ENCODE peak calls at places on chromosome 5, in eight cellular contexts. N is AG08395; H is activated CD8-positive, alpha-beta memory T cell treated with anti-CD3 and anti-CD28 coated beads for 48 hours; Q is right cardiac atrium; I is upper lobe of right lung; S is effector memory CD8-positive, alpha-beta T cell; W is nucleus accumbens; U is fibroblast of gingiva. X is an unnamed sample.

GRCh38 chr5:150532161-150532560 is 24.2 kb downstream of the NDST1 start:
- DNase-seq in N (no peak), H (no peak), Q (no peak), I (no peak), S (no peak), W (no peak), U (no peak), X (no peak)

GRCh38 chr5:44774279-44774880 is 34.4 kb upstream of the MRPS30 start:
- DNase-seq in N (peak; percentile 63), H (no peak), Q (no peak), I (no peak), S (no peak), W (no peak), U (peak; percentile 72), X (no peak)

GRCh38 chr5:146697211-146697610 is 181.2 kb upstream of the GPR151 start:
- DNase-seq in N (no peak), H (no peak), Q (no peak), I (no peak), S (no peak), W (no peak), U (no peak), X (no peak)

GRCh38 chr5:66247176-66247960 is 103.3 kb downstream of the SREK1 start:
- DNase-seq in N (peak; percentile 82), H (no peak), Q (no peak), I (no peak), S (no peak), W (no peak), U (peak; percentile 79), X (no peak)

GRCh38 chr5:13921573-13921972 is 22.9 kb downstream of the DNAH5 start:
- DNase-seq in N (peak; percentile 62), H (no peak), Q (no peak), I (no peak), S (no peak), W (no peak), U (no peak), X (no peak)

GRCh38 chr5:116626272-116626723 is 51.7 kb upstream of the SEMA6A start:
- DNase-seq in N (peak; percentile 10), H (no peak), Q (peak; percentile 85), I (no peak), S (no peak), W (peak; percentile 85), U (peak; percentile 51), X (no peak)

GRCh38 chr5:45038366-45038987 is 229.7 kb downstream of the MRPS30 start:
- DNase-seq in N (peak; percentile 33), H (no peak), Q (no peak), I (no peak), S (no peak), W (no peak), U (no peak), X (no peak)

GRCh38 chr5:180291234-180291940 is 496 bp downstream of the MAPK9 start:
- DNase-seq in N (peak; percentile 3), H (no peak), Q (peak; percentile 56), I (peak; percentile 73), S (no peak), W (peak; percentile 24), U (no peak), X (no peak)

GRCh38 chr5:121325930-121326329 is 525.8 kb upstream of the FTMT start:
- DNase-seq in N (no peak), H (no peak), Q (no peak), I (no peak), S (no peak), W (no peak), U (peak; percentile 1), X (no peak)

GRCh38 chr5:127838661-127839060 is 135.5 kb downstream of the CCDC192 start:
- DNase-seq in N (peak; percentile 18), H (no peak), Q (no peak), I (no peak), S (no peak), W (no peak), U (no peak), X (no peak)

GRCh38 chr5:81748556-81748955 is 2.3 kb downstream of the SSBP2 start:
- DNase-seq in N (no peak), H (no peak), Q (no peak), I (no peak), S (no peak), W (no peak), U (no peak), X (no peak)

GRCh38 chr5:107199756-107200155 is 471.0 kb downstream of the EFNA5 start:
- DNase-seq in N (no peak), H (no peak), Q (no peak), I (no peak), S (no peak), W (no peak), U (peak; percentile 47), X (no peak)

GRCh38 chr5:134905246-134905996 is 490 bp downstream of the PCBD2 start:
- DNase-seq in N (peak; percentile 51), H (peak; percentile 56), Q (peak; percentile 79), I (no peak), S (peak; percentile 73), W (peak; percentile 76), U (peak; percentile 61), X (peak; percentile 48)

GRCh38 chr5:92508271-92508670 is 1072.7 kb downstream of the NR2F1-AS1 start:
- DNase-seq in N (no peak), H (no peak), Q (no peak), I (no peak), S (no peak), W (no peak), U (no peak), X (no peak)

X was measured in stimulated activated CD8-positive, alpha-beta memory T cell treated with anti-CD3 and anti-CD28 coated beads, Interleukin-2, amount 100 ng/mL, for 48 hours.